ENCODE peak calls at places on chromosomes 4 and X, in nine cellular contexts. One of them, this sample, is unnamed.

GRCh38 chrX:154123241-154124219 is 20.5 kb upstream of the OPN1LW start:
- DNase-seq in CD4-positive, alpha-beta T cell: peak; percentile 20
- DNase-seq in heart right ventricle: peak; percentile 22
- DNase-seq in psoas muscle: no peak
- DNase-seq in uterus: no peak
- DNase-seq in A549: no peak
- DNase-seq in PC-3: peak; percentile 30
- DNase-seq in fibroblast of lung: no peak
- DNase-seq in cardiac muscle cell: no peak
- DNase-seq in this sample: peak; percentile 7

GRCh38 chr4:55925235-55925634 is 23.5 kb upstream of the CEP135 start:
- DNase-seq in fibroblast of lung: peak; percentile 29
- DNase-seq in CD4-positive, alpha-beta T cell: no peak
- DNase-seq in cardiac muscle cell: no peak
- DNase-seq in A549: no peak
- DNase-seq in psoas muscle: no peak
- DNase-seq in heart right ventricle: no peak
- DNase-seq in PC-3: no peak
- DNase-seq in uterus: no peak
- DNase-seq in this sample: no peak

GRCh38 chr4:72215198-72215597 is 183.4 kb downstream of the NPFFR2 start:
- DNase-seq in fibroblast of lung: no peak
- DNase-seq in uterus: no peak
- DNase-seq in CD4-positive, alpha-beta T cell: no peak
- DNase-seq in psoas muscle: no peak
- DNase-seq in heart right ventricle: no peak
- DNase-seq in cardiac muscle cell: no peak
- DNase-seq in A549: no peak
- DNase-seq in PC-3: no peak
- DNase-seq in this sample: no peak

GRCh38 chr4:22962186-22962786 is 269.5 kb downstream of the GBA3 start:
- DNase-seq in PC-3: peak; percentile 76
- DNase-seq in heart right ventricle: no peak
- DNase-seq in A549: no peak
- DNase-seq in CD4-positive, alpha-beta T cell: no peak
- DNase-seq in cardiac muscle cell: peak; percentile 49
- DNase-seq in psoas muscle: no peak
- DNase-seq in uterus: no peak
- DNase-seq in fibroblast of lung: peak; percentile 59
- DNase-seq in this sample: peak; percentile 7

GRCh38 chrX:318068-318738 is 393 bp downstream of the GTPBP6 start:
- DNase-seq in cardiac muscle cell: peak; percentile 100
- DNase-seq in CD4-positive, alpha-beta T cell: peak; percentile 97
- DNase-seq in A549: peak; percentile 96
- DNase-seq in PC-3: peak; percentile 96
- DNase-seq in heart right ventricle: peak; percentile 98
- DNase-seq in psoas muscle: peak; percentile 99
- DNase-seq in uterus: peak; percentile 96
- DNase-seq in fibroblast of lung: peak; percentile 98
- DNase-seq in this sample: peak; percentile 99

GRCh38 chrX:153524234-153524633 is 6.8 kb downstream of the ATP2B3 start:
- DNase-seq in heart right ventricle: no peak
- DNase-seq in PC-3: no peak
- DNase-seq in fibroblast of lung: no peak
- DNase-seq in psoas muscle: no peak
- DNase-seq in A549: no peak
- DNase-seq in CD4-positive, alpha-beta T cell: no peak
- DNase-seq in cardiac muscle cell: no peak
- DNase-seq in uterus: no peak
- DNase-seq in this sample: no peak

GRCh38 chrX:119240356-119240755 is 4.3 kb downstream of the PGRMC1 start:
- DNase-seq in fibroblast of lung: peak; percentile 64
- DNase-seq in CD4-positive, alpha-beta T cell: no peak
- DNase-seq in psoas muscle: no peak
- DNase-seq in uterus: no peak
- DNase-seq in cardiac muscle cell: no peak
- DNase-seq in A549: no peak
- DNase-seq in heart right ventricle: no peak
- DNase-seq in PC-3: peak; percentile 13
- DNase-seq in this sample: peak; percentile 53

GRCh38 chr4:113593400-113594230 is 167.9 kb downstream of the CAMK2D start:
- DNase-seq in CD4-positive, alpha-beta T cell: no peak
- DNase-seq in uterus: no peak
- DNase-seq in A549: no peak
- DNase-seq in psoas muscle: no peak
- DNase-seq in cardiac muscle cell: no peak
- DNase-seq in fibroblast of lung: no peak
- DNase-seq in PC-3: no peak
- DNase-seq in heart right ventricle: no peak
- DNase-seq in this sample: no peak

GRCh38 chr4:153372967-153373562 is 28.6 kb downstream of the MND1 start:
- DNase-seq in uterus: no peak
- DNase-seq in CD4-positive, alpha-beta T cell: no peak
- DNase-seq in A549: no peak
- DNase-seq in cardiac muscle cell: no peak
- DNase-seq in PC-3: no peak
- DNase-seq in heart right ventricle: no peak
- DNase-seq in psoas muscle: no peak
- DNase-seq in fibroblast of lung: no peak
- DNase-seq in this sample: no peak

GRCh38 chrX:65575024-65575423 is 40.4 kb upstream of the LAS1L start:
- DNase-seq in A549: no peak
- DNase-seq in uterus: no peak
- DNase-seq in cardiac muscle cell: no peak
- DNase-seq in CD4-positive, alpha-beta T cell: no peak
- DNase-seq in PC-3: peak; percentile 24
- DNase-seq in fibroblast of lung: peak; percentile 15
- DNase-seq in heart right ventricle: no peak
- DNase-seq in psoas muscle: no peak
- DNase-seq in this sample: no peak

GRCh38 chrX:78024349-78025108 is 55.1 kb upstream of the PGAM4 start:
- DNase-seq in uterus: no peak
- DNase-seq in cardiac muscle cell: no peak
- DNase-seq in psoas muscle: no peak
- DNase-seq in PC-3: peak; percentile 71
- DNase-seq in heart right ventricle: no peak
- DNase-seq in fibroblast of lung: peak; percentile 26
- DNase-seq in A549: peak; percentile 18
- DNase-seq in CD4-positive, alpha-beta T cell: peak; percentile 5
- DNase-seq in this sample: no peak

GRCh38 chrX:47898024-47898423 is 61.3 kb downstream of the ZNF81 start:
- DNase-seq in cardiac muscle cell: no peak
- DNase-seq in PC-3: no peak
- DNase-seq in psoas muscle: no peak
- DNase-seq in A549: no peak
- DNase-seq in CD4-positive, alpha-beta T cell: no peak
- DNase-seq in uterus: no peak
- DNase-seq in heart right ventricle: no peak
- DNase-seq in fibroblast of lung: no peak
- DNase-seq in this sample: no peak

GRCh38 chr4:153987291-153987690 is 198.4 kb upstream of the SFRP2 start:
- DNase-seq in PC-3: no peak
- DNase-seq in heart right ventricle: no peak
- DNase-seq in uterus: no peak
- DNase-seq in cardiac muscle cell: no peak
- DNase-seq in fibroblast of lung: peak; percentile 28
- DNase-seq in A549: no peak
- DNase-seq in psoas muscle: no peak
- DNase-seq in CD4-positive, alpha-beta T cell: no peak
- DNase-seq in this sample: peak; percentile 37

GRCh38 chr4:110508827-110509446 is 33.0 kb downstream of the ENPEP start:
- DNase-seq in A549: no peak
- DNase-seq in fibroblast of lung: peak; percentile 64
- DNase-seq in heart right ventricle: no peak
- DNase-seq in uterus: no peak
- DNase-seq in psoas muscle: no peak
- DNase-seq in CD4-positive, alpha-beta T cell: no peak
- DNase-seq in cardiac muscle cell: peak; percentile 55
- DNase-seq in PC-3: peak; percentile 48
- DNase-seq in this sample: no peak

GRCh38 chr4:53929955-53930798 is 134.2 kb downstream of the CHIC2 start:
- DNase-seq in cardiac muscle cell: peak; percentile 85
- DNase-seq in fibroblast of lung: peak; percentile 89
- DNase-seq in uterus: peak; percentile 65
- DNase-seq in CD4-positive, alpha-beta T cell: peak; percentile 45
- DNase-seq in psoas muscle: peak; percentile 66
- DNase-seq in A549: peak; percentile 65
- DNase-seq in PC-3: peak; percentile 94
- DNase-seq in heart right ventricle: peak; percentile 82
- DNase-seq in this sample: peak; percentile 88

GRCh38 chrX:37905436-37906147 is 58.2 kb upstream of the DYNLT3 start:
- DNase-seq in heart right ventricle: no peak
- DNase-seq in A549: peak; percentile 10
- DNase-seq in uterus: peak; percentile 16
- DNase-seq in PC-3: no peak
- DNase-seq in cardiac muscle cell: peak; percentile 45
- DNase-seq in fibroblast of lung: peak; percentile 7
- DNase-seq in CD4-positive, alpha-beta T cell: no peak
- DNase-seq in psoas muscle: no peak
- DNase-seq in this sample: peak; percentile 12

GRCh38 chr4:106358899-106359298 is 9.7 kb downstream of the GIMD1 start:
- DNase-seq in uterus: no peak
- DNase-seq in A549: no peak
- DNase-seq in cardiac muscle cell: no peak
- DNase-seq in fibroblast of lung: no peak
- DNase-seq in CD4-positive, alpha-beta T cell: no peak
- DNase-seq in psoas muscle: no peak
- DNase-seq in heart right ventricle: no peak
- DNase-seq in PC-3: peak; percentile 13
- DNase-seq in this sample: no peak

GRCh38 chr4:75158451-75158850 is 225.5 kb downstream of the PARM1 start:
- DNase-seq in uterus: no peak
- DNase-seq in PC-3: no peak
- DNase-seq in psoas muscle: no peak
- DNase-seq in A549: no peak
- DNase-seq in CD4-positive, alpha-beta T cell: no peak
- DNase-seq in heart right ventricle: no peak
- DNase-seq in cardiac muscle cell: no peak
- DNase-seq in fibroblast of lung: no peak
- DNase-seq in this sample: no peak
- H3K27ac ChIP-seq in uterus: no peak overlapping the region
- H3K27ac ChIP-seq in PC-3: no peak overlapping the region
- H3K27ac ChIP-seq in psoas muscle: no peak overlapping the region
- H3K27ac ChIP-seq in A549: no peak overlapping the region
- H3K27ac ChIP-seq in CD4-positive, alpha-beta T cell: no peak overlapping the region
- H3K27ac ChIP-seq in heart right ventricle: no peak overlapping the region
- H3K27ac ChIP-seq in cardiac muscle cell: no peak overlapping the region
- H3K27ac ChIP-seq in fibroblast of lung: no peak overlapping the region
- H3K27ac ChIP-seq in this sample: no peak overlapping the region

GRCh38 chrX:57241967-57242366 is 44.5 kb upstream of the FAAH2 start:
- DNase-seq in psoas muscle: no peak
- DNase-seq in PC-3: peak; percentile 3
- DNase-seq in heart right ventricle: no peak
- DNase-seq in A549: no peak
- DNase-seq in uterus: no peak
- DNase-seq in CD4-positive, alpha-beta T cell: no peak
- DNase-seq in cardiac muscle cell: no peak
- DNase-seq in fibroblast of lung: no peak
- DNase-seq in this sample: no peak
- TF ChIP-seq CTCF in psoas muscle: no peak
- TF ChIP-seq CTCF in PC-3: no peak
- TF ChIP-seq CTCF in heart right ventricle: no peak
- TF ChIP-seq CTCF in A549: no peak
- TF ChIP-seq CTCF in uterus: no peak
- TF ChIP-seq CTCF in CD4-positive, alpha-beta T cell: no peak
- TF ChIP-seq CTCF in cardiac muscle cell: no peak
- TF ChIP-seq CTCF in fibroblast of lung: no peak
- TF ChIP-seq CTCF in this sample: no peak

DNA sequence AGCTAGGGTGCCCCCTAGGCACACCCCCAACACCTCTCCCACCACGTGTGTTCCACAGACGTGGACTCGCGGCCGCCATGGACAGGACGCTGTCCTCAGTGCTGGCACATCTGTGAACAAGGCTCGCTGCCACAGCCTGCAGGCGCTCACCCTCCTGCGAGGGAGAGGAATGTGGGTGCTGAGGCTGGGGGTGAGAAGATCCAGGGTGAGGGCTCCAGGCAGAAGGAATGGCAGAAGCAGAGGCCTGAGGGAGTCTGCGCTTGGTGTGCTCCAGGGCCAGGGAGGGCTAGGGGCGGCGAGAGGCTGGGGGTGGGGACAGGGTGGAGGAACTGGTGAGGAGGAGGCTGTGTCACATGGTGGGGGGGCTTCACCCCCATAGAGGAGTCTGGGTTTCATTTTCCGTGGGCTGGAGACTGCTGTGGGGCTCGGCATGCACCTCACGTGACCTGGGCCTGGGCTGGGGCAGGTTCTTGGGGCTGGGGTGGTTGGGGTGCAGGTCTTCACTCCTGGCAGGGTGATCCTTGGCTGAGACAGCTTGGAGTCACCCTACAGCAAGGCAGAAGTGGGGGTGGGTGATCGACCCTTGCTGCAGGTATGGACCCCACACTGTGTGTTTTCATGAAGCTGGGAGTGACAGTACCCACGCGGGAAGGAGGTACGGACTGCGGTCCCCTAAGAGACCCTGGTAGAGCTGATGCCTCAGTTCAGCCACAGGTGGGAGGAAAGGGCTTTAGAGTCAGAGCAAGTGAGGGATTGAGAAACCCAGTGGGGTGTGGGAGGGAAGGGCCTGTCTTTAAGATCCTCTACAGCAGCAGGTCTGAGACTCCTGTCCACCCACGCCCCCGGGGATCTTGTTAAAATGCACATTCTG is 103.7 kb downstream of the PSAPL1 start:
- DNase-seq in CD4-positive, alpha-beta T cell: no peak
- DNase-seq in cardiac muscle cell: no peak
- DNase-seq in uterus: no peak
- DNase-seq in fibroblast of lung: no peak
- DNase-seq in A549: no peak
- DNase-seq in PC-3: no peak
- DNase-seq in psoas muscle: peak; percentile 30
- DNase-seq in heart right ventricle: no peak
- DNase-seq in this sample: no peak
- H3K27ac ChIP-seq in CD4-positive, alpha-beta T cell: no peak overlapping the region
- H3K27ac ChIP-seq in cardiac muscle cell: no peak overlapping the region
- H3K27ac ChIP-seq in uterus: no peak overlapping the region
- H3K27ac ChIP-seq in fibroblast of lung: no peak overlapping the region
- H3K27ac ChIP-seq in A549: no peak overlapping the region
- H3K27ac ChIP-seq in PC-3: no peak overlapping the region
- H3K27ac ChIP-seq in psoas muscle: no peak overlapping the region
- H3K27ac ChIP-seq in heart right ventricle: no peak overlapping the region
- H3K27ac ChIP-seq in this sample: no peak overlapping the region

DNA sequence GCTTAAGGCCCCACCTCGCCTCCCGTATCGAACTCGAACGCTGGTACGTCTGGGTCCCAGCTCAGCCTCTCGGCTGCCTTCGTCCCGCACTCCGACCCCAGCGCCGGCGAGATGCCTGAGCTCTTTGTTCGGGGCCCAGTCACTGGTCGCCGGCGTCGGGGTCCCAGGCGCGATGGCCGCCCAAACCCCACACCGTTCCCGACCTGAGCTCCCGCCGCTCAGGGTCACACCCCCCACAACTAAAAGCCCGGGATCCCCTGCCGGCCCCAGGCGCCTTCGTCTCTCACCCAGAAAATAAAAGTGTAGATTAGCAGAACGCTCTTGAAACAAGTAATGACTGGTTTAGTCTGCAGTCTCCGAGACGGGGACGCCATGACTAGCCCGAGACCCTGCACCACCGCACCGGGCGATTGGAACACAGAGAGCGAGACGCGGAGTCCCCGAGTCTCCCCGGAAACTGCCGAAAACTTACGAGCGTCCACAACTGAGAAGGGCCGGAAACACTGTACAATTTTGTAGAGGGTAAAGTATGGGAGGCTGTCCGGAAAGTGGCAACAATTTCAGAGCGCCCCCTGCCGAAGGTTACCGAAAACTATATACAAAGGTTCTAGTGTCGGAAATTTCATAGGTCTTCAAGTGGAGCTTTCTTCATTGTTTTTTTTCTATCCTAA is at the start of gene TSPAN6:
- DNase-seq in uterus: peak; percentile 83
- DNase-seq in CD4-positive, alpha-beta T cell: peak; percentile 79
- DNase-seq in psoas muscle: peak; percentile 86
- DNase-seq in PC-3: peak; percentile 91
- DNase-seq in A549: peak; percentile 87
- DNase-seq in heart right ventricle: peak; percentile 83
- DNase-seq in fibroblast of lung: peak; percentile 89
- DNase-seq in cardiac muscle cell: peak; percentile 92
- DNase-seq in this sample: peak; percentile 89
- TF ChIP-seq CTCF in uterus: peak; percentile 50
- TF ChIP-seq CTCF in CD4-positive, alpha-beta T cell: peak; percentile 48
- TF ChIP-seq CTCF in psoas muscle: peak; percentile 33
- TF ChIP-seq CTCF in PC-3: peak; percentile 72
- TF ChIP-seq CTCF in A549: peak; percentile 69
- TF ChIP-seq CTCF in heart right ventricle: peak; percentile 7
- TF ChIP-seq CTCF in fibroblast of lung: peak; percentile 53
- TF ChIP-seq CTCF in cardiac muscle cell: peak; percentile 56
- TF ChIP-seq CTCF in this sample: peak; percentile 61